ENCODE peak calls at places on chromosomes 6 and 20, in five cellular contexts. G is naive thymus-derived CD4-positive, alpha-beta T cell; I is NCI-H345; J is colonic mucosa; P is T-helper 17 cell. E is an unnamed sample.

GRCh38 chr6:1594495-1595200 is 15.1 kb upstream of the FOXC1 start:
- DNase-seq in G (no peak), I (no peak), J (no peak), P (no peak), E (peak)

GRCh38 chr20:4944518-4944917 is 56.8 kb downstream of the SLC23A2 start:
- DNase-seq in G (no peak), I (no peak), J (no peak), P (no peak), E (no peak)

GRCh38 chr20:10761232-10761631 is 87.4 kb upstream of the JAG1 start:
- DNase-seq in G (no peak), I (no peak), J (no peak), P (no peak), E (peak)

GRCh38 chr20:17969884-17970409 is 1.1 kb downstream of the MGME1 start:
- DNase-seq in G (peak), I (no peak), J (peak), P (no peak), E (peak)

GRCh38 chr6:56144538-56145324 is 102.6 kb downstream of the COL21A1 start:
- DNase-seq in G (no peak), I (no peak), J (no peak), P (no peak), E (no peak)

GRCh38 chr6:157461000-157461915 is 80.3 kb downstream of the ZDHHC14 start:
- DNase-seq in G (no peak), I (peak), J (no peak), P (no peak), E (no peak)

GRCh38 chr6:145756170-145756662 is 20.9 kb upstream of the EPM2A start:
- DNase-seq in G (no peak), I (peak), J (no peak), P (no peak), E (no peak)

GRCh38 chr20:58971429-58971828 is 9.6 kb upstream of the NELFCD start:
- DNase-seq in G (no peak), I (no peak), J (no peak), P (no peak), E (no peak)

GRCh38 chr6:42333622-42334021 is 116.0 kb upstream of the MRPS10 start:
- DNase-seq in G (no peak), I (no peak), J (no peak), P (no peak), E (no peak)

GRCh38 chr20:38072885-38073284 is 39.3 kb downstream of the RPRD1B start:
- DNase-seq in G (no peak), I (no peak), J (no peak), P (no peak), E (no peak)

GRCh38 chr20:33262658-33263065 is 20.4 kb upstream of the BPIFB1 start:
- DNase-seq in G (no peak), I (peak), J (no peak), P (no peak), E (no peak)

GRCh38 chr6:139230421-139230840 is 61.4 kb downstream of the TXLNB start:
- DNase-seq in G (peak), I (peak), J (no peak), P (no peak), E (no peak)

GRCh38 chr6:75600694-75601265 is 900 bp upstream of the SENP6 start:
- DNase-seq in G (peak), I (peak), J (no peak), P (no peak), E (no peak)

GRCh38 chr6:125020385-125020784 is 58.1 kb downstream of the RNF217 start:
- DNase-seq in G (no peak), I (no peak), J (no peak), P (no peak), E (no peak)

GRCh38 chr6:41723936-41724637 is 11.3 kb downstream of the TFEB start:
- DNase-seq in G (no peak), I (no peak), J (no peak), P (no peak), E (no peak)

GRCh38 chr20:63076421-63076820 is 69.7 kb upstream of the BHLHE23 start:
- DNase-seq in G (no peak), I (no peak), J (no peak), P (no peak), E (no peak)

GRCh38 chr20:4187147-4187546 is 171.8 kb upstream of the RNF24 start:
- DNase-seq in G (no peak), I (no peak), J (no peak), P (no peak), E (no peak)

GRCh38 chr6:75791881-75792280 is 42.8 kb downstream of the MYO6 start:
- DNase-seq in G (no peak), I (no peak), J (no peak), P (no peak), E (no peak)

GRCh38 chr6:40789143-40789764 is 202.1 kb upstream of the LRFN2 start:
- DNase-seq in G (peak), I (no peak), J (no peak), P (no peak), E (no peak)

GRCh38 chr6:1884313-1884712 is 274.6 kb downstream of the FOXC1 start:
- DNase-seq in G (no peak), I (no peak), J (no peak), P (no peak), E (no peak)

GRCh38 chr6:14294270-14294951 is 176.8 kb downstream of the CD83 start:
- DNase-seq in G (no peak), I (peak), J (no peak), P (no peak), E (no peak)

GRCh38 chr6:170243791-170244291 is 47.0 kb downstream of the DLL1 start:
- DNase-seq in G (no peak), I (no peak), J (no peak), P (no peak), E (no peak)